ENCODE peak calls at places on chromosome 19, in seven cellular contexts. One of them, this sample, is unnamed.

GRCh38 chr19:49421039-49421877 is 2.0 kb downstream of the PTH2 start:
- DNase-seq in SK-N-SH: peak; percentile 95
- DNase-seq in K562: peak; percentile 92
- DNase-seq in GM12878: no peak
- DNase-seq in HepG2: no peak
- DNase-seq in H1: peak; percentile 79
- DNase-seq in HCT116: no peak
- DNase-seq in this sample: peak; percentile 76

GRCh38 chr19:38717051-38717450 is 27.2 kb downstream of the CAPN12 start:
- DNase-seq in SK-N-SH: no peak
- DNase-seq in K562: no peak
- DNase-seq in HepG2: no peak
- DNase-seq in HCT116: no peak
- DNase-seq in GM12878: no peak
- DNase-seq in H1: no peak
- DNase-seq in this sample: no peak

GRCh38 chr19:23439623-23440022 is 44.4 kb upstream of the ZNF91 start:
- DNase-seq in HCT116: no peak
- DNase-seq in GM12878: no peak
- DNase-seq in SK-N-SH: no peak
- DNase-seq in H1: no peak
- DNase-seq in HepG2: no peak
- DNase-seq in K562: peak; percentile 11
- DNase-seq in this sample: no peak

GRCh38 chr19:22602631-22603272 is 31.4 kb upstream of the ZNF492 start:
- DNase-seq in H1: no peak
- DNase-seq in HCT116: no peak
- DNase-seq in K562: no peak
- DNase-seq in HepG2: no peak
- DNase-seq in SK-N-SH: no peak
- DNase-seq in GM12878: no peak
- DNase-seq in this sample: no peak

GRCh38 chr19:55678121-55678671 is 3.2 kb downstream of the EPN1 start:
- DNase-seq in HCT116: no peak
- DNase-seq in SK-N-SH: no peak
- DNase-seq in H1: no peak
- DNase-seq in GM12878: peak; percentile 88
- DNase-seq in K562: no peak
- DNase-seq in HepG2: no peak
- DNase-seq in this sample: no peak

GRCh38 chr19:16649734-16650133 is 10.2 kb downstream of the SMIM7 start:
- DNase-seq in HCT116: no peak
- DNase-seq in K562: no peak
- DNase-seq in GM12878: no peak
- DNase-seq in SK-N-SH: no peak
- DNase-seq in H1: no peak
- DNase-seq in HepG2: no peak
- DNase-seq in this sample: no peak

GRCh38 chr19:44847144-44848035 is 1.3 kb downstream of the NECTIN2 start:
- DNase-seq in K562: peak; percentile 75
- DNase-seq in HCT116: peak; percentile 8
- DNase-seq in HepG2: peak; percentile 42
- DNase-seq in SK-N-SH: peak; percentile 51
- DNase-seq in GM12878: no peak
- DNase-seq in H1: no peak
- DNase-seq in this sample: no peak

GRCh38 chr19:45798995-45799517 is 6.4 kb upstream of the DMWD start:
- DNase-seq in GM12878: peak; percentile 23
- DNase-seq in SK-N-SH: peak; percentile 91
- DNase-seq in K562: peak; percentile 72
- DNase-seq in HCT116: no peak
- DNase-seq in HepG2: peak; percentile 31
- DNase-seq in H1: no peak
- DNase-seq in this sample: peak; percentile 46

GRCh38 chr19:41845051-41845590 is 279 bp downstream of the DMRTC2 start:
- DNase-seq in HepG2: no peak
- DNase-seq in GM12878: no peak
- DNase-seq in H1: no peak
- DNase-seq in HCT116: no peak
- DNase-seq in K562: no peak
- DNase-seq in SK-N-SH: no peak
- DNase-seq in this sample: peak; percentile 87

GRCh38 chr19:56919308-56919995 is 78.9 kb upstream of the PEG3 start:
- DNase-seq in H1: no peak
- DNase-seq in K562: no peak
- DNase-seq in HCT116: no peak
- DNase-seq in SK-N-SH: no peak
- DNase-seq in HepG2: no peak
- DNase-seq in GM12878: no peak
- DNase-seq in this sample: no peak

GRCh38 chr19:17947815-17948473 is 15.1 kb downstream of the CCDC124 start:
- DNase-seq in HCT116: peak; percentile 81
- DNase-seq in HepG2: peak; percentile 85
- DNase-seq in SK-N-SH: peak; percentile 99
- DNase-seq in K562: peak; percentile 96
- DNase-seq in GM12878: no peak
- DNase-seq in H1: peak; percentile 87
- DNase-seq in this sample: peak; percentile 95

GRCh38 chr19:31674503-31675186 is 325.4 kb upstream of the TSHZ3 start:
- DNase-seq in K562: no peak
- DNase-seq in H1: no peak
- DNase-seq in GM12878: no peak
- DNase-seq in SK-N-SH: no peak
- DNase-seq in HepG2: no peak
- DNase-seq in HCT116: no peak
- DNase-seq in this sample: no peak
- TF ChIP-seq JUND in K562: no peak
- TF ChIP-seq JUND in H1: no peak
- TF ChIP-seq JUND in GM12878: no peak
- TF ChIP-seq JUND in SK-N-SH: no peak
- TF ChIP-seq JUND in HepG2: no peak
- TF ChIP-seq JUND in HCT116: no peak
- TF ChIP-seq JUND in this sample: no peak

GRCh38 chr19:40807147-40808020 is 8.4 kb downstream of the EGLN2 start:
- DNase-seq in SK-N-SH: no peak
- DNase-seq in HCT116: no peak
- DNase-seq in HepG2: peak; percentile 49
- DNase-seq in K562: no peak
- DNase-seq in H1: no peak
- DNase-seq in GM12878: no peak
- DNase-seq in this sample: peak; percentile 82
- TF ChIP-seq JUND in SK-N-SH: no peak
- TF ChIP-seq JUND in HCT116: no peak
- TF ChIP-seq JUND in HepG2: no peak
- TF ChIP-seq JUND in K562: no peak
- TF ChIP-seq JUND in H1: peak; percentile 77
- TF ChIP-seq JUND in GM12878: no peak
- TF ChIP-seq JUND in this sample: no peak

GRCh38 chr19:5949792-5950305 is 28.1 kb downstream of the RANBP3 start:
- DNase-seq in HepG2: no peak
- DNase-seq in H1: no peak
- DNase-seq in K562: no peak
- DNase-seq in SK-N-SH: no peak
- DNase-seq in GM12878: no peak
- DNase-seq in HCT116: no peak
- DNase-seq in this sample: no peak
- TF ChIP-seq JUND in HepG2: no peak
- TF ChIP-seq JUND in H1: no peak
- TF ChIP-seq JUND in K562: no peak
- TF ChIP-seq JUND in SK-N-SH: no peak
- TF ChIP-seq JUND in GM12878: no peak
- TF ChIP-seq JUND in HCT116: no peak
- TF ChIP-seq JUND in this sample: no peak

GRCh38 chr19:6100284-6100915 is 9.9 kb downstream of the RFX2 start:
- DNase-seq in HCT116: no peak
- DNase-seq in HepG2: no peak
- DNase-seq in SK-N-SH: no peak
- DNase-seq in GM12878: no peak
- DNase-seq in K562: peak; percentile 69
- DNase-seq in H1: no peak
- DNase-seq in this sample: no peak
- TF ChIP-seq JUND in HCT116: no peak
- TF ChIP-seq JUND in HepG2: no peak
- TF ChIP-seq JUND in SK-N-SH: no peak
- TF ChIP-seq JUND in GM12878: no peak
- TF ChIP-seq JUND in K562: no peak
- TF ChIP-seq JUND in H1: no peak
- TF ChIP-seq JUND in this sample: no peak

GRCh38 chr19:50977626-50978025 is 6.1 kb downstream of the KLK7 start:
- DNase-seq in H1: no peak
- DNase-seq in HCT116: peak; percentile 45
- DNase-seq in GM12878: no peak
- DNase-seq in K562: no peak
- DNase-seq in SK-N-SH: no peak
- DNase-seq in HepG2: peak; percentile 10
- DNase-seq in this sample: no peak

GRCh38 chr19:50972795-50973376 is 3.5 kb upstream of the KLK6 start:
- DNase-seq in H1: no peak
- DNase-seq in SK-N-SH: no peak
- DNase-seq in GM12878: no peak
- DNase-seq in HepG2: no peak
- DNase-seq in K562: no peak
- DNase-seq in HCT116: peak; percentile 67
- DNase-seq in this sample: no peak

GRCh38 chr19:50974702-50975555 is 5.5 kb upstream of the KLK6 start:
- DNase-seq in GM12878: no peak
- DNase-seq in K562: no peak
- DNase-seq in SK-N-SH: no peak
- DNase-seq in H1: no peak
- DNase-seq in HepG2: no peak
- DNase-seq in HCT116: no peak
- DNase-seq in this sample: no peak

GRCh38 chr19:50978772-50979390 is 4.8 kb downstream of the KLK7 start:
- DNase-seq in K562: no peak
- DNase-seq in HCT116: no peak
- DNase-seq in H1: no peak
- DNase-seq in GM12878: no peak
- DNase-seq in HepG2: no peak
- DNase-seq in SK-N-SH: no peak
- DNase-seq in this sample: no peak

GRCh38 chr19:50975766-50976165 is 6.4 kb upstream of the KLK6 start:
- DNase-seq in SK-N-SH: no peak
- DNase-seq in K562: no peak
- DNase-seq in HepG2: no peak
- DNase-seq in GM12878: no peak
- DNase-seq in H1: no peak
- DNase-seq in HCT116: peak; percentile 94
- DNase-seq in this sample: no peak
- TF ChIP-seq JUND in SK-N-SH: no peak
- TF ChIP-seq JUND in K562: no peak
- TF ChIP-seq JUND in HepG2: no peak
- TF ChIP-seq JUND in GM12878: no peak
- TF ChIP-seq JUND in H1: no peak
- TF ChIP-seq JUND in HCT116: peak; percentile 78
- TF ChIP-seq JUND in this sample: no peak

GRCh38 chr19:15196683-15197005 is 4.2 kb downstream of the NOTCH3 start:
- DNase-seq in H1: no peak
- DNase-seq in HCT116: no peak
- DNase-seq in GM12878: no peak
- DNase-seq in SK-N-SH: no peak
- DNase-seq in K562: no peak
- DNase-seq in HepG2: no peak
- DNase-seq in this sample: no peak

GRCh38 chr19:15197275-15198005 is 3.4 kb downstream of the NOTCH3 start:
- DNase-seq in HepG2: no peak
- DNase-seq in K562: no peak
- DNase-seq in GM12878: no peak
- DNase-seq in SK-N-SH: peak; percentile 67
- DNase-seq in H1: no peak
- DNase-seq in HCT116: no peak
- DNase-seq in this sample: peak; percentile 19

GRCh38 chr19:15195987-15196682 is 4.7 kb downstream of the NOTCH3 start:
- DNase-seq in H1: no peak
- DNase-seq in GM12878: no peak
- DNase-seq in K562: no peak
- DNase-seq in SK-N-SH: no peak
- DNase-seq in HCT116: peak; percentile 73
- DNase-seq in HepG2: no peak
- DNase-seq in this sample: peak; percentile 96

GRCh38 chr19:15199219-15199651 is 1.6 kb downstream of the NOTCH3 start:
- DNase-seq in HepG2: no peak
- DNase-seq in SK-N-SH: no peak
- DNase-seq in GM12878: no peak
- DNase-seq in H1: no peak
- DNase-seq in HCT116: no peak
- DNase-seq in K562: no peak
- DNase-seq in this sample: no peak

DNA sequence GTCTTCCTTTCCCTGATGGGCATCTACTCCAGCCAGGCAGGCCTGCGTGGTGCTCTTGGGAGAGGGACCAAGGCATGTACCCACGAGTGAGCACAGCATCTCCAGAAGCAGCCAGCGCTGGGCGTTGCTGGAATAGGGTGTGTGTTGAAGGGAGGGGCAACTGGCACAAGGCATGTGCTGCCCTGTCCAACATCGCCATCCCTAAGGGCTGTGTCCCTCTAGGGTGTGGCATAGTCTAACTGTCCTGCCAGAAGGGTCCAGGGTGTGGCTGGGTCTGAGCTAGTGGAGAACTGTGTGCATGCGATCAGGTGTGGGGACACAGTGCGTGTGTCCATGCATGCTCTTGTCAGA is 2.8 kb downstream of the NOTCH3 start:
- DNase-seq in HCT116: no peak
- DNase-seq in H1: no peak
- DNase-seq in HepG2: no peak
- DNase-seq in K562: no peak
- DNase-seq in SK-N-SH: no peak
- DNase-seq in GM12878: no peak
- DNase-seq in this sample: no peak
- TF ChIP-seq JUND in HCT116: no peak
- TF ChIP-seq JUND in H1: no peak
- TF ChIP-seq JUND in HepG2: no peak
- TF ChIP-seq JUND in K562: no peak
- TF ChIP-seq JUND in SK-N-SH: no peak
- TF ChIP-seq JUND in GM12878: no peak
- TF ChIP-seq JUND in this sample: no peak

GRCh38 chr19:54481326-54481930 is 8.3 kb upstream of the CDC42EP5 start:
- DNase-seq in HCT116: peak; percentile 32
- DNase-seq in H1: no peak
- DNase-seq in HepG2: peak; percentile 49
- DNase-seq in K562: peak; percentile 66
- DNase-seq in SK-N-SH: peak; percentile 65
- DNase-seq in GM12878: no peak
- DNase-seq in this sample: peak; percentile 51
- TF ChIP-seq JUND in HCT116: no peak
- TF ChIP-seq JUND in H1: no peak
- TF ChIP-seq JUND in HepG2: no peak
- TF ChIP-seq JUND in K562: no peak
- TF ChIP-seq JUND in SK-N-SH: no peak
- TF ChIP-seq JUND in GM12878: no peak
- TF ChIP-seq JUND in this sample: no peak

GRCh38 chr19:5143471-5144411 is 174.8 kb downstream of the KDM4B start:
- DNase-seq in HepG2: no peak
- DNase-seq in K562: no peak
- DNase-seq in H1: no peak
- DNase-seq in HCT116: no peak
- DNase-seq in GM12878: no peak
- DNase-seq in SK-N-SH: no peak
- DNase-seq in this sample: no peak
- TF ChIP-seq JUND in HepG2: no peak
- TF ChIP-seq JUND in K562: no peak
- TF ChIP-seq JUND in H1: no peak
- TF ChIP-seq JUND in HCT116: no peak
- TF ChIP-seq JUND in GM12878: no peak
- TF ChIP-seq JUND in SK-N-SH: no peak
- TF ChIP-seq JUND in this sample: no peak

GRCh38 chr19:29671393-29672076 is 6.3 kb downstream of the PLEKHF1 start:
- DNase-seq in K562: peak; percentile 81
- DNase-seq in GM12878: peak; percentile 88
- DNase-seq in H1: no peak
- DNase-seq in SK-N-SH: no peak
- DNase-seq in HCT116: no peak
- DNase-seq in HepG2: peak; percentile 76
- DNase-seq in this sample: peak; percentile 95
- TF ChIP-seq JUND in K562: peak; percentile 23
- TF ChIP-seq JUND in GM12878: no peak
- TF ChIP-seq JUND in H1: no peak
- TF ChIP-seq JUND in SK-N-SH: no peak
- TF ChIP-seq JUND in HCT116: no peak
- TF ChIP-seq JUND in HepG2: no peak
- TF ChIP-seq JUND in this sample: peak; percentile 68

This sample was measured in T47D.